ENCODE peak calls at places on chromosomes 11 and 22, in seven cellular contexts. One of them, this sample, is unnamed.

GRCh38 chr11:23311986-23312940 is 452.0 kb upstream of the CCDC179 start:
- DNase-seq in effector CD4-positive, alpha-beta T cell: no peak
- DNase-seq in B cell: no peak
- DNase-seq in endothelial cell: no peak
- DNase-seq in substantia nigra: no peak
- DNase-seq in mucosa of gallbladder: no peak
- DNase-seq in amniotic epithelial cell: peak; percentile 40
- DNase-seq in this sample: peak; percentile 69

GRCh38 chr11:9004310-9004945 is 627 bp upstream of the NRIP3 start:
- DNase-seq in mucosa of gallbladder: no peak
- DNase-seq in amniotic epithelial cell: no peak
- DNase-seq in endothelial cell: peak; percentile 22
- DNase-seq in effector CD4-positive, alpha-beta T cell: peak; percentile 17
- DNase-seq in B cell: no peak
- DNase-seq in substantia nigra: no peak
- DNase-seq in this sample: no peak

GRCh38 chr11:47611240-47611863 is 17.1 kb upstream of the C1QTNF4 start:
- DNase-seq in substantia nigra: peak; percentile 34
- DNase-seq in amniotic epithelial cell: no peak
- DNase-seq in endothelial cell: no peak
- DNase-seq in mucosa of gallbladder: no peak
- DNase-seq in B cell: no peak
- DNase-seq in effector CD4-positive, alpha-beta T cell: no peak
- DNase-seq in this sample: no peak

GRCh38 chr22:47107431-47107830 is 345.0 kb downstream of the TBC1D22A start:
- DNase-seq in effector CD4-positive, alpha-beta T cell: no peak
- DNase-seq in B cell: no peak
- DNase-seq in endothelial cell: no peak
- DNase-seq in substantia nigra: no peak
- DNase-seq in amniotic epithelial cell: peak; percentile 90
- DNase-seq in mucosa of gallbladder: no peak
- DNase-seq in this sample: peak; percentile 91

GRCh38 chr11:61716478-61717285 is 35.8 kb upstream of the MYRF start:
- DNase-seq in endothelial cell: no peak
- DNase-seq in amniotic epithelial cell: no peak
- DNase-seq in B cell: no peak
- DNase-seq in substantia nigra: no peak
- DNase-seq in effector CD4-positive, alpha-beta T cell: no peak
- DNase-seq in mucosa of gallbladder: no peak
- DNase-seq in this sample: no peak

GRCh38 chr11:120884290-120885020 is 139.4 kb upstream of the TBCEL start:
- DNase-seq in mucosa of gallbladder: no peak
- DNase-seq in endothelial cell: no peak
- DNase-seq in substantia nigra: no peak
- DNase-seq in effector CD4-positive, alpha-beta T cell: no peak
- DNase-seq in B cell: no peak
- DNase-seq in amniotic epithelial cell: no peak
- DNase-seq in this sample: no peak

GRCh38 chr22:30523646-30524489 is 18.4 kb upstream of the SEC14L4 start:
- DNase-seq in effector CD4-positive, alpha-beta T cell: no peak
- DNase-seq in amniotic epithelial cell: peak; percentile 43
- DNase-seq in endothelial cell: no peak
- DNase-seq in B cell: no peak
- DNase-seq in substantia nigra: no peak
- DNase-seq in mucosa of gallbladder: no peak
- DNase-seq in this sample: peak; percentile 5

GRCh38 chr11:88041679-88042078 is 133.6 kb downstream of the RAB38 start:
- DNase-seq in endothelial cell: no peak
- DNase-seq in B cell: no peak
- DNase-seq in effector CD4-positive, alpha-beta T cell: no peak
- DNase-seq in substantia nigra: no peak
- DNase-seq in amniotic epithelial cell: no peak
- DNase-seq in mucosa of gallbladder: no peak
- DNase-seq in this sample: no peak

GRCh38 chr11:36411202-36411640 is 98.9 kb downstream of the TRAF6 start:
- DNase-seq in amniotic epithelial cell: no peak
- DNase-seq in endothelial cell: no peak
- DNase-seq in substantia nigra: peak; percentile 20
- DNase-seq in mucosa of gallbladder: peak; percentile 28
- DNase-seq in effector CD4-positive, alpha-beta T cell: no peak
- DNase-seq in B cell: peak; percentile 62
- DNase-seq in this sample: peak; percentile 63

GRCh38 chr11:120420572-120420971 is 84.4 kb downstream of the ARHGEF12 start:
- DNase-seq in substantia nigra: no peak
- DNase-seq in mucosa of gallbladder: no peak
- DNase-seq in effector CD4-positive, alpha-beta T cell: no peak
- DNase-seq in endothelial cell: no peak
- DNase-seq in B cell: no peak
- DNase-seq in amniotic epithelial cell: no peak
- DNase-seq in this sample: no peak

GRCh38 chr22:25357056-25357455 is 137.6 kb downstream of the CRYBB2 start:
- DNase-seq in substantia nigra: no peak
- DNase-seq in endothelial cell: no peak
- DNase-seq in effector CD4-positive, alpha-beta T cell: no peak
- DNase-seq in amniotic epithelial cell: no peak
- DNase-seq in mucosa of gallbladder: no peak
- DNase-seq in B cell: peak; percentile 5
- DNase-seq in this sample: no peak